ENCODE peak calls at places on chromosomes 1 and 21, in seven cellular contexts. F, D, P, Z, B, V and N are unnamed samples.

GRCh38 chr1:117613249-117613968 is 7.6 kb downstream of the TENT5C start:
- DNase-seq in Z (no peak), V (no peak), P (no peak), F (no peak), D (no peak), B (no peak), N (no peak)

GRCh38 chr1:159945483-159946241 is at the start of gene IGSF9:
- DNase-seq in B (peak), D (peak), Z (peak), F (peak), V (peak), P (peak), N (peak)

GRCh38 chr1:6906783-6907182 is 121.5 kb downstream of the CAMTA1 start:
- DNase-seq in F (no peak), Z (no peak), B (no peak), P (no peak), D (no peak), V (no peak), N (no peak)

GRCh38 chr1:244836135-244836521 is 670 bp downstream of the COX20 start:
- DNase-seq in F (peak), Z (peak), D (no peak), P (no peak), V (no peak), B (no peak), N (no peak)

GRCh38 chr21:37337831-37338230 is 28.7 kb upstream of the DYRK1A start:
- DNase-seq in B (no peak), D (no peak), V (no peak), Z (no peak), F (no peak), P (no peak), N (no peak)

GRCh38 chr1:112818990-112819689 is 104.0 kb upstream of the PPM1J start:
- DNase-seq in F (peak), D (no peak), Z (no peak), P (no peak), B (no peak), V (no peak), N (no peak)

GRCh38 chr1:15384301-15384901 is 25.3 kb upstream of the EFHD2 start:
- DNase-seq in V (no peak), D (no peak), Z (no peak), B (peak), F (no peak), P (no peak), N (no peak)

GRCh38 chr1:15178571-15179484 is 25.3 kb downstream of the TMEM51 start:
- DNase-seq in Z (peak), P (no peak), B (no peak), V (no peak), D (no peak), F (peak), N (no peak)

GRCh38 chr1:47674189-47674588 is 236.3 kb downstream of the FOXD2 start:
- DNase-seq in D (no peak), V (no peak), Z (no peak), F (no peak), P (no peak), B (no peak), N (no peak)

GRCh38 chr1:75265792-75266191 is 131.6 kb downstream of the LHX8 start:
- DNase-seq in Z (peak), F (peak), P (no peak), V (no peak), D (no peak), B (no peak), N (no peak)

GRCh38 chr1:231931846-231932454 is 305.4 kb downstream of the DISC1 start:
- DNase-seq in D (no peak), V (no peak), B (no peak), Z (no peak), F (no peak), P (no peak), N (no peak)

GRCh38 chr1:234230414-234230862 is 142.8 kb upstream of the COA6 start:
- DNase-seq in V (no peak), F (no peak), Z (no peak), P (no peak), D (no peak), B (no peak), N (no peak)

GRCh38 chr1:208369050-208369449 is 124.9 kb upstream of the PLXNA2 start:
- DNase-seq in D (no peak), P (no peak), F (no peak), Z (no peak), B (no peak), V (no peak), N (no peak)

GRCh38 chr1:172163479-172164215 is 256.8 kb upstream of the C1orf105 start:
- DNase-seq in B (no peak), P (no peak), V (no peak), F (no peak), Z (no peak), D (no peak), N (no peak)

GRCh38 chr1:113860891-113861290 is 10.6 kb downstream of the PTPN22 start:
- DNase-seq in V (no peak), B (no peak), Z (peak), D (no peak), F (peak), P (no peak), N (no peak)

GRCh38 chr1:6358757-6359567 is 34.6 kb downstream of the ACOT7 start:
- DNase-seq in F (no peak), Z (no peak), V (no peak), D (no peak), B (peak), P (peak), N (no peak)

GRCh38 chr1:23394664-23395063 is 25.0 kb upstream of the ZNF436 start:
- DNase-seq in P (no peak), Z (no peak), B (peak), F (peak), V (no peak), D (peak), N (no peak)

GRCh38 chr1:236200925-236201324 is 58.6 kb downstream of the GPR137B start:
- DNase-seq in P (no peak), Z (no peak), D (no peak), B (no peak), V (no peak), F (no peak), N (no peak)

GRCh38 chr1:12001996-12002493 is 17.3 kb upstream of the MIIP start:
- DNase-seq in D (peak), B (no peak), Z (peak), F (no peak), V (no peak), P (no peak), N (no peak)

GRCh38 chr1:16631248-16632043 is 18.1 kb upstream of the NBPF1 start:
- DNase-seq in P (no peak), Z (no peak), B (peak), D (peak), F (peak), V (no peak), N (no peak)

GRCh38 chr1:22190251-22190650 is 47.4 kb upstream of the WNT4 start:
- DNase-seq in P (no peak), Z (no peak), D (no peak), F (no peak), B (no peak), V (no peak), N (no peak)

GRCh38 chr1:175155473-175155856 is 37.1 kb downstream of the KIAA0040 start:
- DNase-seq in Z (no peak), B (no peak), D (no peak), F (no peak), P (no peak), V (no peak), N (no peak)

GRCh38 chr1:228228601-228229074 is 20.8 kb downstream of the OBSCN start:
- DNase-seq in Z (peak), D (no peak), V (no peak), F (peak), P (no peak), B (no peak), N (no peak)

GRCh38 chr1:230128569-230129269 is 61.7 kb downstream of the GALNT2 start:
- DNase-seq in Z (no peak), F (peak), V (no peak), D (no peak), P (no peak), B (no peak), N (no peak)

GRCh38 chr1:45499415-45499769 is 481 bp downstream of the CCDC163 start:
- DNase-seq in B (no peak), Z (no peak), D (no peak), P (no peak), V (no peak), F (no peak), N (no peak)

GRCh38 chr1:42943166-42943565 is 15.5 kb downstream of the SLC2A1 start:
- DNase-seq in V (no peak), B (no peak), D (peak), Z (peak), P (no peak), F (no peak), N (no peak)

GRCh38 chr1:201774224-201774982 is 54.6 kb upstream of the IPO9 start:
- DNase-seq in D (no peak), P (no peak), F (peak), B (no peak), Z (no peak), V (no peak), N (no peak)

GRCh38 chr1:1203561-1204424 is 2.6 kb downstream of the TNFRSF18 start:
- DNase-seq in V (no peak), Z (no peak), B (no peak), F (no peak), D (peak), P (no peak), N (no peak)

GRCh38 chr21:14900058-14900457 is 164.7 kb downstream of the NRIP1 start:
- DNase-seq in F (peak), V (no peak), P (no peak), B (no peak), D (no peak), Z (peak), N (no peak)

GRCh38 chr1:150513275-150513885 is 2.2 kb upstream of the FALEC start:
- DNase-seq in P (no peak), B (no peak), F (no peak), D (peak), V (no peak), Z (peak), N (no peak)

GRCh38 chr21:43204638-43205037 is 35.8 kb downstream of the CRYAA start:
- DNase-seq in B (no peak), Z (no peak), D (no peak), F (no peak), P (no peak), V (no peak), N (no peak)

GRCh38 chr1:7331926-7332535 is 439.1 kb upstream of the VAMP3 start:
- DNase-seq in B (no peak), V (no peak), Z (no peak), P (no peak), D (no peak), F (no peak), N (no peak)

GRCh38 chr1:182610606-182611194 is 6.5 kb upstream of the RGS16 start:
- DNase-seq in B (no peak), F (no peak), D (no peak), Z (no peak), P (no peak), V (no peak), N (no peak)

GRCh38 chr1:44733365-44733764 is 2.4 kb upstream of the RNU5D-1 start:
- DNase-seq in V (no peak), D (no peak), Z (no peak), F (peak), P (no peak), B (no peak), N (no peak)